ENCODE peak calls at places on chromosomes 1 and 21, in ten cellular contexts. P is GM20000; D is kidney tubule cell; E is mesothelial cell of epicardium; O is nucleus accumbens; G is stimulated activated CD4-positive, alpha-beta T cell treated with anti-CD3 and anti-CD28 coated beads, Interleukin-1b, Interleukin-23, amount 100 ng/mL, for 24 hours; Y is prostate gland; S is SHP77; F is CD8-positive, alpha-beta memory T cell; M is HCEC 1CT. U is an unnamed sample.

GRCh38 chr1:192545781-192546521 is 29.6 kb upstream of the RGS1 start:
- DNase-seq in M (no peak), G (no peak), Y (no peak), D (no peak), F (no peak), O (no peak), E (no peak), S (no peak), P (peak; percentile 21), U (peak; percentile 65)

GRCh38 chr1:169694304-169694703 is 17.1 kb downstream of the SELL start:
- DNase-seq in Y (no peak), E (no peak), S (no peak), G (no peak), O (no peak), M (no peak), F (peak; percentile 62), D (no peak), P (no peak), U (peak; percentile 67)

GRCh38 chr1:27409669-27410068 is 17.2 kb downstream of the GPR3 start:
- DNase-seq in F (no peak), M (no peak), D (no peak), Y (no peak), E (no peak), O (no peak), G (no peak), P (no peak), S (no peak), U (no peak)

GRCh38 chr1:91872560-91873081 is 13.3 kb downstream of the TGFBR3 start:
- DNase-seq in D (peak; percentile 39), S (no peak), G (no peak), E (no peak), F (peak; percentile 47), O (no peak), P (no peak), Y (peak; percentile 42), M (no peak), U (peak; percentile 10)

GRCh38 chr1:202159534-202160371 is 649 bp downstream of the PTPN7 start:
- DNase-seq in F (peak; percentile 79), E (no peak), Y (no peak), M (no peak), G (peak; percentile 67), D (no peak), P (peak; percentile 66), S (no peak), O (no peak), U (peak; percentile 78)

GRCh38 chr1:145845514-145846161 is at the start of gene NUDT17:
- DNase-seq in Y (peak; percentile 80), G (peak; percentile 68), S (peak; percentile 87), M (peak; percentile 68), O (peak; percentile 49), E (peak; percentile 74), D (peak; percentile 78), P (peak; percentile 84), F (peak; percentile 84), U (peak; percentile 79)

GRCh38 chr1:59026472-59026948 is 242.7 kb upstream of the JUN start:
- DNase-seq in O (no peak), F (no peak), Y (no peak), D (peak; percentile 42), S (no peak), P (no peak), E (no peak), M (peak; percentile 93), G (no peak), U (no peak)

GRCh38 chr1:179369751-179370341 is 4.1 kb downstream of the AXDND1 start:
- DNase-seq in D (peak; percentile 75), P (peak; percentile 67), E (no peak), F (peak; percentile 59), M (peak; percentile 71), Y (peak; percentile 41), S (peak; percentile 70), G (no peak), O (no peak), U (peak; percentile 79)

GRCh38 chr1:43316738-43317520 is 16.1 kb downstream of the TIE1 start:
- DNase-seq in E (no peak), G (no peak), D (no peak), Y (no peak), M (no peak), O (no peak), P (no peak), F (no peak), S (no peak), U (no peak)

GRCh38 chr1:1001057-1001630 is 1.2 kb upstream of the HES4 start:
- DNase-seq in S (no peak), F (peak; percentile 46), M (no peak), Y (no peak), P (peak; percentile 63), G (no peak), E (peak; percentile 25), O (no peak), D (no peak), U (no peak)

GRCh38 chr1:34378968-34379729 is 202.4 kb downstream of the C1orf94 start:
- DNase-seq in P (no peak), O (no peak), Y (no peak), E (no peak), G (no peak), S (no peak), D (peak; percentile 59), M (no peak), F (no peak), U (no peak)

GRCh38 chr1:10806966-10807365 is 10.5 kb upstream of the CASZ1 start:
- DNase-seq in P (no peak), O (no peak), E (no peak), M (no peak), F (no peak), Y (no peak), S (no peak), G (no peak), D (no peak), U (no peak)

GRCh38 chr1:242411906-242412305 is 112.6 kb downstream of the PLD5 start:
- DNase-seq in M (no peak), P (no peak), D (no peak), O (no peak), F (no peak), Y (no peak), S (no peak), E (no peak), G (no peak), U (peak; percentile 4)

GRCh38 chr1:171389176-171389575 is 75.2 kb downstream of the FMO4 start:
- DNase-seq in Y (no peak), F (no peak), S (no peak), E (no peak), P (no peak), O (no peak), M (peak; percentile 4), G (no peak), D (peak; percentile 58), U (no peak)

GRCh38 chr21:34971656-34972055 is 77.4 kb downstream of the RUNX1 start:
- DNase-seq in G (no peak), F (no peak), M (no peak), S (no peak), O (no peak), D (no peak), P (no peak), Y (no peak), E (no peak), U (no peak)

GRCh38 chr1:204398197-204399125 is 13.2 kb downstream of the PPP1R15B start:
- DNase-seq in S (peak; percentile 90), M (peak; percentile 78), D (peak; percentile 90), P (peak; percentile 79), E (no peak), F (peak; percentile 73), Y (peak; percentile 84), G (no peak), O (no peak), U (peak; percentile 80)

GRCh38 chr1:53071167-53071865 is 9.3 kb downstream of the PODN start:
- DNase-seq in G (no peak), Y (no peak), P (no peak), S (no peak), D (no peak), O (no peak), E (no peak), M (no peak), F (no peak), U (no peak)

GRCh38 chr1:231094421-231094820 is 54.4 kb upstream of the FAM89A start:
- DNase-seq in P (no peak), Y (no peak), G (no peak), M (no peak), F (no peak), O (no peak), S (no peak), D (no peak), E (no peak), U (no peak)